ENCODE peak calls at places on chromosome X, in six cellular contexts. D is GM20000, J is posterior cingulate gyrus, G is iris pigment epithelial cell, H is G401, Y is BJ. K is an unnamed sample.

GRCh38 chrX:101478366-101478765 is 6.9 kb upstream of the ARMCX4 start:
- DNase-seq in D (no peak), J (no peak), G (peak), H (no peak), Y (no peak), K (no peak)

GRCh38 chrX:1051421-1051820 is 161.0 kb downstream of the CRLF2 start:
- DNase-seq in D (no peak), J (no peak), G (no peak), H (no peak), Y (no peak), K (no peak)

GRCh38 chrX:124194209-124194608 is 138.3 kb upstream of the TEX13D start:
- DNase-seq in D (no peak), J (no peak), G (no peak), H (no peak), Y (no peak), K (no peak)

GRCh38 chrX:24493740-24494543 is 28.9 kb downstream of the PDK3 start:
- DNase-seq in D (no peak), J (no peak), G (no peak), H (no peak), Y (no peak), K (no peak)

GRCh38 chrX:142238536-142238935 is 33.4 kb upstream of the MAGEC2 start:
- DNase-seq in D (no peak), J (no peak), G (no peak), H (no peak), Y (no peak), K (no peak)

GRCh38 chrX:13790206-13791131 is 26.4 kb downstream of the GPM6B start:
- DNase-seq in D (no peak), J (no peak), G (no peak), H (no peak), Y (no peak), K (no peak)

GRCh38 chrX:27918799-27919198 is 62.5 kb downstream of the DCAF8L1 start:
- DNase-seq in D (no peak), J (no peak), G (peak), H (no peak), Y (no peak), K (no peak)

GRCh38 chrX:104987063-104987462 is 233.4 kb downstream of the TEX13A start:
- DNase-seq in D (no peak), J (no peak), G (peak), H (no peak), Y (no peak), K (no peak)

GRCh38 chrX:31609130-31609529 is 537.3 kb upstream of the FTHL17 start:
- DNase-seq in D (no peak), J (no peak), G (peak), H (no peak), Y (peak), K (peak)

GRCh38 chrX:136157187-136157586 is 9.9 kb downstream of the FHL1 start:
- DNase-seq in D (no peak), J (no peak), G (no peak), H (no peak), Y (no peak), K (no peak)

GRCh38 chrX:97529801-97530200 is 646.1 kb downstream of the RPA4 start:
- DNase-seq in D (no peak), J (no peak), G (peak), H (no peak), Y (no peak), K (no peak)

GRCh38 chrX:105945266-105945665 is 93.3 kb downstream of the SERPINA7 start:
- DNase-seq in D (no peak), J (no peak), G (no peak), H (no peak), Y (no peak), K (no peak)

GRCh38 chrX:40734956-40735317 is 405 bp downstream of the MED14 start:
- DNase-seq in D (no peak), J (no peak), G (peak), H (peak), Y (no peak), K (no peak)

GRCh38 chrX:72027914-72028307 is 103.8 kb downstream of the RTL5 start:
- DNase-seq in D (no peak), J (no peak), G (no peak), H (no peak), Y (no peak), K (no peak)

GRCh38 chrX:77617206-77617605 is 168.8 kb downstream of the ATRX start:
- DNase-seq in D (no peak), J (no peak), G (no peak), H (no peak), Y (no peak), K (no peak)

GRCh38 chrX:150365051-150365952 is 2.2 kb downstream of the MAMLD1 start:
- DNase-seq in D (peak), J (peak), G (peak), H (peak), Y (no peak), K (no peak)

GRCh38 chrX:71214604-71215334 is 8.3 kb upstream of the GJB1 start:
- DNase-seq in D (no peak), J (no peak), G (no peak), H (no peak), Y (no peak), K (no peak)

GRCh38 chrX:17160971-17161370 is 214.0 kb upstream of the NHS start:
- DNase-seq in D (no peak), J (no peak), G (no peak), H (no peak), Y (no peak), K (no peak)

GRCh38 chrX:105460366-105460765 is 239.9 kb upstream of the TEX13A start:
- DNase-seq in D (no peak), J (no peak), G (peak), H (no peak), Y (no peak), K (no peak)

GRCh38 chrX:140157143-140157542 is 191.8 kb upstream of the CXorf66 start:
- DNase-seq in D (no peak), J (no peak), G (no peak), H (no peak), Y (no peak), K (no peak)

GRCh38 chrX:39950035-39950688 is 147.6 kb downstream of the BCOR start:
- DNase-seq in D (no peak), J (no peak), G (peak), H (no peak), Y (no peak), K (no peak)

GRCh38 chrX:101219116-101219839 is at the start of gene DRP2:
- DNase-seq in D (no peak), J (no peak), G (peak), H (no peak), Y (no peak), K (no peak)

GRCh38 chrX:1599791-1600405 is 8.5 kb downstream of the AKAP17A start:
- DNase-seq in D (peak), J (no peak), G (no peak), H (no peak), Y (no peak), K (no peak)